ENCODE peak calls at places on chromosomes 6 and 20, in six cellular contexts. One of them, this sample, is unnamed.

GRCh38 chr6:14682821-14683220 is 563.0 kb upstream of the JARID2 start:
- DNase-seq in GM23338: no peak
- DNase-seq in mammary epithelial cell: peak; percentile 68
- DNase-seq in pancreas: no peak
- DNase-seq in heart left ventricle: no peak
- DNase-seq in cardiac muscle cell: peak; percentile 69
- DNase-seq in this sample: no peak

GRCh38 chr6:80547827-80548226 is 441.4 kb downstream of the BCKDHB start:
- DNase-seq in GM23338: no peak
- DNase-seq in heart left ventricle: no peak
- DNase-seq in mammary epithelial cell: peak; percentile 89
- DNase-seq in cardiac muscle cell: peak; percentile 55
- DNase-seq in pancreas: no peak
- DNase-seq in this sample: no peak

GRCh38 chr6:44829811-44830210 is 442.3 kb downstream of the CDC5L start:
- DNase-seq in mammary epithelial cell: no peak
- DNase-seq in pancreas: no peak
- DNase-seq in heart left ventricle: no peak
- DNase-seq in cardiac muscle cell: no peak
- DNase-seq in GM23338: no peak
- DNase-seq in this sample: peak; percentile 9

GRCh38 chr20:12110711-12111110 is 193.0 kb downstream of the BTBD3 start:
- DNase-seq in mammary epithelial cell: no peak
- DNase-seq in GM23338: no peak
- DNase-seq in cardiac muscle cell: peak; percentile 36
- DNase-seq in pancreas: no peak
- DNase-seq in heart left ventricle: no peak
- DNase-seq in this sample: no peak

GRCh38 chr20:35560105-35560511 is 18.2 kb downstream of the ERGIC3 start:
- DNase-seq in pancreas: peak; percentile 56
- DNase-seq in heart left ventricle: no peak
- DNase-seq in cardiac muscle cell: no peak
- DNase-seq in mammary epithelial cell: no peak
- DNase-seq in GM23338: peak; percentile 57
- DNase-seq in this sample: no peak

GRCh38 chr6:40334496-40334895 is 252.7 kb downstream of the LRFN2 start:
- DNase-seq in pancreas: no peak
- DNase-seq in heart left ventricle: no peak
- DNase-seq in cardiac muscle cell: no peak
- DNase-seq in mammary epithelial cell: no peak
- DNase-seq in GM23338: no peak
- DNase-seq in this sample: no peak

GRCh38 chr6:16731503-16732018 is 29.7 kb downstream of the ATXN1 start:
- DNase-seq in cardiac muscle cell: no peak
- DNase-seq in heart left ventricle: no peak
- DNase-seq in GM23338: no peak
- DNase-seq in mammary epithelial cell: no peak
- DNase-seq in pancreas: no peak
- DNase-seq in this sample: peak; percentile 46

GRCh38 chr20:45539382-45539781 is at the start of gene WFDC6:
- DNase-seq in heart left ventricle: no peak
- DNase-seq in GM23338: no peak
- DNase-seq in cardiac muscle cell: no peak
- DNase-seq in mammary epithelial cell: no peak
- DNase-seq in pancreas: no peak
- DNase-seq in this sample: no peak

GRCh38 chr6:14412026-14412425 is 294.5 kb downstream of the CD83 start:
- DNase-seq in heart left ventricle: no peak
- DNase-seq in pancreas: no peak
- DNase-seq in mammary epithelial cell: no peak
- DNase-seq in cardiac muscle cell: no peak
- DNase-seq in GM23338: no peak
- DNase-seq in this sample: no peak

GRCh38 chr6:159044899-159045727 is at the start of gene TAGAP:
- DNase-seq in pancreas: no peak
- DNase-seq in heart left ventricle: peak; percentile 64
- DNase-seq in mammary epithelial cell: no peak
- DNase-seq in GM23338: no peak
- DNase-seq in cardiac muscle cell: no peak
- DNase-seq in this sample: peak; percentile 77

GRCh38 chr6:38510205-38510604 is 129.5 kb downstream of the BTBD9 start:
- DNase-seq in heart left ventricle: no peak
- DNase-seq in GM23338: no peak
- DNase-seq in cardiac muscle cell: no peak
- DNase-seq in mammary epithelial cell: peak; percentile 45
- DNase-seq in pancreas: no peak
- DNase-seq in this sample: no peak

GRCh38 chr6:31351734-31352496 is 5.1 kb downstream of the HLA-B start:
- DNase-seq in cardiac muscle cell: no peak
- DNase-seq in pancreas: no peak
- DNase-seq in GM23338: no peak
- DNase-seq in heart left ventricle: no peak
- DNase-seq in mammary epithelial cell: no peak
- DNase-seq in this sample: peak; percentile 47

GRCh38 chr20:41572010-41572572 is 46.1 kb downstream of the CHD6 start:
- DNase-seq in heart left ventricle: no peak
- DNase-seq in pancreas: no peak
- DNase-seq in GM23338: no peak
- DNase-seq in mammary epithelial cell: no peak
- DNase-seq in cardiac muscle cell: peak; percentile 24
- DNase-seq in this sample: no peak

GRCh38 chr6:21149460-21149859 is 444.1 kb upstream of the SOX4 start:
- DNase-seq in pancreas: no peak
- DNase-seq in heart left ventricle: no peak
- DNase-seq in cardiac muscle cell: peak; percentile 63
- DNase-seq in mammary epithelial cell: peak; percentile 33
- DNase-seq in GM23338: no peak
- DNase-seq in this sample: no peak

GRCh38 chr6:111825439-111825838 is 47.8 kb downstream of the FYN start:
- DNase-seq in heart left ventricle: no peak
- DNase-seq in mammary epithelial cell: no peak
- DNase-seq in GM23338: no peak
- DNase-seq in cardiac muscle cell: no peak
- DNase-seq in pancreas: no peak
- DNase-seq in this sample: no peak

GRCh38 chr6:53494076-53494475 is 50.8 kb downstream of the GCLC start:
- DNase-seq in GM23338: no peak
- DNase-seq in cardiac muscle cell: peak; percentile 19
- DNase-seq in mammary epithelial cell: no peak
- DNase-seq in pancreas: no peak
- DNase-seq in heart left ventricle: no peak
- DNase-seq in this sample: no peak

GRCh38 chr6:106425382-106425781 is 64.9 kb downstream of the CRYBG1 start:
- DNase-seq in heart left ventricle: no peak
- DNase-seq in pancreas: no peak
- DNase-seq in cardiac muscle cell: no peak
- DNase-seq in GM23338: no peak
- DNase-seq in mammary epithelial cell: no peak
- DNase-seq in this sample: no peak

GRCh38 chr6:70221715-70222236 is 81.1 kb downstream of the COL9A1 start:
- DNase-seq in pancreas: no peak
- DNase-seq in cardiac muscle cell: no peak
- DNase-seq in GM23338: no peak
- DNase-seq in mammary epithelial cell: no peak
- DNase-seq in heart left ventricle: no peak
- DNase-seq in this sample: no peak

GRCh38 chr6:87333591-87334181 is 4.6 kb upstream of the GJB7 start:
- DNase-seq in GM23338: no peak
- DNase-seq in pancreas: no peak
- DNase-seq in mammary epithelial cell: peak; percentile 6
- DNase-seq in heart left ventricle: no peak
- DNase-seq in cardiac muscle cell: peak; percentile 60
- DNase-seq in this sample: no peak

GRCh38 chr6:31834367-31834703 is 6.8 kb downstream of the HSPA1B start:
- DNase-seq in pancreas: peak; percentile 92
- DNase-seq in heart left ventricle: peak; percentile 92
- DNase-seq in cardiac muscle cell: peak; percentile 92
- DNase-seq in mammary epithelial cell: peak; percentile 86
- DNase-seq in GM23338: peak; percentile 94
- DNase-seq in this sample: peak; percentile 95

GRCh38 chr6:69867075-69867911 is 937 bp downstream of the COL19A1 start:
- DNase-seq in heart left ventricle: peak; percentile 73
- DNase-seq in GM23338: peak; percentile 83
- DNase-seq in mammary epithelial cell: peak; percentile 24
- DNase-seq in cardiac muscle cell: peak; percentile 39
- DNase-seq in pancreas: peak; percentile 84
- DNase-seq in this sample: peak; percentile 87

GRCh38 chr20:60491261-60491660 is 533.0 kb downstream of the CDH26 start:
- DNase-seq in heart left ventricle: no peak
- DNase-seq in pancreas: no peak
- DNase-seq in cardiac muscle cell: no peak
- DNase-seq in mammary epithelial cell: no peak
- DNase-seq in GM23338: no peak
- DNase-seq in this sample: no peak

GRCh38 chr6:49906511-49906910 is 40.2 kb upstream of the CRISP1 start:
- DNase-seq in mammary epithelial cell: no peak
- DNase-seq in cardiac muscle cell: no peak
- DNase-seq in GM23338: no peak
- DNase-seq in pancreas: no peak
- DNase-seq in heart left ventricle: no peak
- DNase-seq in this sample: no peak

GRCh38 chr20:47044938-47045337 is 150.3 kb downstream of the EYA2 start:
- DNase-seq in mammary epithelial cell: no peak
- DNase-seq in heart left ventricle: no peak
- DNase-seq in cardiac muscle cell: no peak
- DNase-seq in GM23338: no peak
- DNase-seq in pancreas: no peak
- DNase-seq in this sample: no peak
- H3K36me3 ChIP-seq in mammary epithelial cell: no peaks in the 10 kb centered on the region
- H3K36me3 ChIP-seq in heart left ventricle: no peaks in the 10 kb centered on the region
- H3K36me3 ChIP-seq in cardiac muscle cell: no peaks in the 10 kb centered on the region
- H3K36me3 ChIP-seq in GM23338: no peaks in the 10 kb centered on the region
- H3K36me3 ChIP-seq in pancreas: no peaks in the 10 kb centered on the region
- H3K36me3 ChIP-seq in this sample: no peaks in the 10 kb centered on the region

GRCh38 chr6:157596461-157596860 is 215.5 kb downstream of the ZDHHC14 start:
- DNase-seq in cardiac muscle cell: no peak
- DNase-seq in pancreas: no peak
- DNase-seq in heart left ventricle: no peak
- DNase-seq in mammary epithelial cell: no peak
- DNase-seq in GM23338: no peak
- DNase-seq in this sample: no peak

GRCh38 chr6:157597461-157598312 is 216.7 kb downstream of the ZDHHC14 start:
- DNase-seq in pancreas: peak; percentile 65
- DNase-seq in mammary epithelial cell: peak; percentile 24
- DNase-seq in cardiac muscle cell: peak; percentile 42
- DNase-seq in heart left ventricle: peak; percentile 44
- DNase-seq in GM23338: peak; percentile 69
- DNase-seq in this sample: peak; percentile 35

GRCh38 chr6:157594292-157594691 is 213.3 kb downstream of the ZDHHC14 start:
- DNase-seq in cardiac muscle cell: no peak
- DNase-seq in GM23338: no peak
- DNase-seq in pancreas: no peak
- DNase-seq in heart left ventricle: no peak
- DNase-seq in mammary epithelial cell: no peak
- DNase-seq in this sample: no peak

GRCh38 chr6:157596886-157597285 is 215.9 kb downstream of the ZDHHC14 start:
- DNase-seq in mammary epithelial cell: no peak
- DNase-seq in heart left ventricle: no peak
- DNase-seq in pancreas: no peak
- DNase-seq in cardiac muscle cell: no peak
- DNase-seq in GM23338: no peak
- DNase-seq in this sample: no peak

DNA sequence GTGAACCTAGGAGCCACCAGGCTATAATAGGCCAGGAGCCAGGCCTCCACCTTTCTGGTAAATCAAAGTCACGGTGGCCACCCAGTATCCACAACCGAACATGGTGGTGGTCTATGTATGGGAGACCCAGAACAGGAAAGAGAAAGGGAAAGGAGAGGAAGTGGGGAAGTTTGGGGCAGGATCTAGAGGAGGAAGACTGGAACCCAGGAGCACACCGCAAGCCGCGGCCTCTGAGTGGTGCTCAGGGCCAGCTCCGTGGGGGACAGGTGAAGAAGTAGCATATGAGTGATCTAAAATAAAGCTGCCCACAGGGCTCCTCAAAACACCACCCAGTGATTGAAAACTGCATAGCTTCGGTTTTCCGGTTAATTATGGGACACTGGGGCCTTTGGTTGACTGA is 214.8 kb downstream of the ZDHHC14 start:
- DNase-seq in GM23338: no peak
- DNase-seq in pancreas: no peak
- DNase-seq in mammary epithelial cell: no peak
- DNase-seq in heart left ventricle: no peak
- DNase-seq in cardiac muscle cell: no peak
- DNase-seq in this sample: no peak
- TF ChIP-seq CTCF in GM23338: no peak
- TF ChIP-seq CTCF in pancreas: no peak
- TF ChIP-seq CTCF in mammary epithelial cell: no peak
- TF ChIP-seq CTCF in heart left ventricle: no peak
- TF ChIP-seq CTCF in cardiac muscle cell: no peak
- TF ChIP-seq CTCF in this sample: no peak

DNA sequence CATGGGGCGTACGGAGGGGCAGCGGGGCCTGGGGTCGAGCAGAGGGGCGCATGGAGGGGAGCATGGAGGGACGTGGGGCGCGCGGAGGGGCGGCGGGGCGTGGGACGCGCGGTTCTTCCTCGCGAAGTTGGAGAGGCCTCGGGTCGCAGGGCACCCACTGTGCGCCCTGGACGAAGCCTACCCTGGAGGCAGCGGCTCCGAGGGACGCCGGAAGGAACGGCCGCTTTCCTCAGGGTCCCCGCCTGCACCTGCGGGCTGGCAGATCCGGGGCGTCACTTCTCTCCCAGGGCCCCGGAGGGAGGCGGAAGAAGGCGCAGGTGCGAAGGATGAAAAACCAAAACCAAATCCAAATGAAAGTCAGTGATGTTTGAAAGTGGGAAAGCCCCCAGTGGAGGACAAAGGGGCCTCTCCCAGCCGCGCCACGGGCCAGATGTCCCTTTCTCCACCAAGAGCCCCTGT is 142.1 kb upstream of the PDE10A start:
- DNase-seq in heart left ventricle: no peak
- DNase-seq in mammary epithelial cell: no peak
- DNase-seq in pancreas: no peak
- DNase-seq in cardiac muscle cell: no peak
- DNase-seq in GM23338: peak; percentile 61
- DNase-seq in this sample: no peak
- H3K4me3 ChIP-seq in heart left ventricle: no peak overlapping the region
- H3K4me3 ChIP-seq in mammary epithelial cell: no peak overlapping the region
- H3K4me3 ChIP-seq in pancreas: no peak overlapping the region
- H3K4me3 ChIP-seq in cardiac muscle cell: peak overlapping the region; percentile 29
- H3K4me3 ChIP-seq in GM23338: peak overlapping the region; percentile 50
- H3K4me3 ChIP-seq in this sample: no peak overlapping the region

DNA sequence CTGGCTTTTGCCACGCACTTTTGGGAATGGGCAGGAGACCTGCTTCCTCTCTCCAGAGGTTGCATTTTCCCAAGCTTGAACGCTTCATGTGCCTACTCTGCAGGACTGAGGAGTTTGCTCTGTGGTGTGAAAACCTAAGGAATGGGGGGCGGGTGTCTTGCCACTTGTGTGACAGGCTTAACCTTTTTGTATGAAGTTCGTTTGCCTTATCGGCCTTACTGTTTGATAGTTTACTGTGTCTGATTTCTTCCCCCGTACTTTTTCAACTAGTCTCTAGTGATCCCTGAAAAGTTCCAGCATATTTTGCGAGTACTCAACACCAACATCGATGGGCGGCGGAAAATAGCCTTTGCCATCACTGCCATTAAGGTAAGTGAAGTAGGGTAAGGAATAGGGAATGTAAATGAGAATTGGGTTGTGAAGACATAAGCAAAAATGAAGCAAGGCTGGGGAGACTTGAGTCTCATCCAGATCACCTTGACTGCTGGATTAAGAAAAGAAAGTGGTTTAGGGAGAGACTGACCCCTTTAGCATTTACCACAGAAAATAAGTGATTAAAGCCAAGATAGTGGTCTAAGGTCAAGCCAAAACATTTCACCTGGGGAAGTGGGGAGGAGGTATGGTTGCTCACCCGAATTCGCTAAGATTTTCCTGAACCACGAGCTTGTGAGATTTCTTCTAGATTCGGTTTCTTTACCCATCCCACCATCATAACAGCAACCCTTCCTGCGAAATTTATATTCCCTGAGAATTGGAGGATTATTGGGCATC is 668 bp downstream of the RPS18 start:
- DNase-seq in pancreas: no peak
- DNase-seq in mammary epithelial cell: no peak
- DNase-seq in cardiac muscle cell: no peak
- DNase-seq in GM23338: no peak
- DNase-seq in heart left ventricle: no peak
- DNase-seq in this sample: no peak
- H3K36me3 ChIP-seq in pancreas: peaks cover 24% of the 10 kb centered on the region
- H3K36me3 ChIP-seq in mammary epithelial cell: peaks cover 38% of the 10 kb centered on the region
- H3K36me3 ChIP-seq in cardiac muscle cell: peaks cover 40% of the 10 kb centered on the region
- H3K36me3 ChIP-seq in GM23338: peaks cover 54% of the 10 kb centered on the region
- H3K36me3 ChIP-seq in heart left ventricle: peaks cover 61% of the 10 kb centered on the region
- H3K36me3 ChIP-seq in this sample: peaks cover 21% of the 10 kb centered on the region